ENCODE peak calls at places on chromosomes 13 and 19, in five cellular contexts. Y, D, I, H and J are unnamed samples.

GRCh38 chr19:11848594-11849263 is at the start of gene ZNF439:
- DNase-seq in I (peak; percentile 12), Y (peak; percentile 53), H (peak; percentile 87), D (peak; percentile 47), J (peak; percentile 12)

GRCh38 chr19:6465663-6466062 is 1.6 kb downstream of the CRB3 start:
- DNase-seq in Y (no peak), D (no peak), I (no peak), H (no peak), J (no peak)

GRCh38 chr19:3785464-3785937 is 680 bp downstream of the MATK start:
- DNase-seq in Y (no peak), H (no peak), D (no peak), I (no peak), J (no peak)

GRCh38 chr13:76885203-76886004 is 801 bp downstream of the KCTD12 start:
- DNase-seq in H (peak; percentile 57), I (peak; percentile 74), D (peak; percentile 81), Y (peak; percentile 82), J (peak; percentile 38)

GRCh38 chr19:33825556-33825955 is 28.9 kb downstream of the KCTD15 start:
- DNase-seq in Y (no peak), I (no peak), H (no peak), D (no peak), J (no peak)

GRCh38 chr19:29596885-29597525 is 9.1 kb upstream of the POP4 start:
- DNase-seq in Y (peak; percentile 54), D (peak; percentile 6), H (no peak), I (no peak), J (no peak)

GRCh38 chr13:89307278-89307677 is 1636.1 kb downstream of the SLITRK5 start:
- DNase-seq in D (no peak), I (no peak), Y (no peak), H (no peak), J (no peak)

GRCh38 chr13:67119481-67119883 is 110.7 kb downstream of the PCDH9 start:
- DNase-seq in H (no peak), I (peak; percentile 85), Y (peak; percentile 99), D (peak; percentile 92), J (no peak)

GRCh38 chr19:15479391-15480345 is at the start of gene PGLYRP2:
- DNase-seq in Y (no peak), I (no peak), D (no peak), H (no peak), J (no peak)

GRCh38 chr19:57212109-57212508 is 18.7 kb upstream of the AURKC start:
- DNase-seq in I (no peak), H (no peak), D (no peak), Y (peak; percentile 14), J (no peak)

GRCh38 chr19:3403489-3404323 is 37.3 kb downstream of the NFIC start:
- DNase-seq in I (peak; percentile 11), D (peak; percentile 97), Y (peak; percentile 92), H (no peak), J (no peak)

GRCh38 chr19:33193864-33194362 is at the start of gene LRP3:
- DNase-seq in I (no peak), Y (peak; percentile 2), H (no peak), D (no peak), J (peak; percentile 43)

GRCh38 chr19:38204728-38205127 is 19.3 kb downstream of the DPF1 start:
- DNase-seq in Y (no peak), H (no peak), D (no peak), I (no peak), J (no peak)

GRCh38 chr13:108963846-108964600 is 334.6 kb downstream of the MYO16 start:
- DNase-seq in H (no peak), Y (peak; percentile 73), D (peak; percentile 39), I (peak; percentile 90), J (no peak)

GRCh38 chr19:18063463-18063862 is 23.3 kb downstream of the IL12RB1 start:
- DNase-seq in H (no peak), I (peak; percentile 40), D (no peak), Y (peak; percentile 32), J (peak; percentile 23)

GRCh38 chr19:29860492-29860891 is 48.7 kb downstream of the CCNE1 start:
- DNase-seq in D (no peak), Y (no peak), H (no peak), I (no peak), J (no peak)

GRCh38 chr13:113535381-113535781 is 44.9 kb upstream of the DCUN1D2 start:
- DNase-seq in Y (no peak), D (no peak), H (no peak), I (no peak), J (no peak)

GRCh38 chr13:110581489-110582185 is 20.1 kb upstream of the RAB20 start:
- DNase-seq in Y (no peak), I (no peak), H (no peak), D (no peak), J (no peak)

GRCh38 chr19:35446194-35446593 is 1.9 kb upstream of the FFAR2 start:
- DNase-seq in D (no peak), I (no peak), H (no peak), Y (no peak), J (no peak)

GRCh38 chr19:37055330-37055729 is 22.9 kb upstream of the ZNF420 start:
- DNase-seq in H (no peak), D (no peak), Y (no peak), I (no peak), J (no peak)

GRCh38 chr19:28076628-28077027 is 1136.3 kb downstream of the UQCRFS1 start:
- DNase-seq in Y (no peak), I (no peak), H (no peak), D (no peak), J (no peak)

GRCh38 chr19:28074773-28075172 is 1138.2 kb downstream of the UQCRFS1 start:
- DNase-seq in I (no peak), Y (no peak), D (no peak), H (no peak), J (no peak)

GRCh38 chr19:28075229-28075628 is 1137.7 kb downstream of the UQCRFS1 start:
- DNase-seq in Y (no peak), I (no peak), D (no peak), H (no peak), J (no peak)
- TF ChIP-seq CTCF in Y (no peak), I (no peak), D (no peak), H (no peak), J (no peak)

GRCh38 chr19:23285948-23286347 is 35.8 kb upstream of the ZNF724 start:
- DNase-seq in D (no peak), H (no peak), Y (no peak), I (no peak), J (no peak)

GRCh38 chr19:23287620-23288019 is 37.4 kb upstream of the ZNF724 start:
- DNase-seq in Y (no peak), I (no peak), D (no peak), H (no peak), J (no peak)

GRCh38 chr19:23286477-23286876 is 36.3 kb upstream of the ZNF724 start:
- DNase-seq in D (no peak), Y (no peak), I (no peak), H (no peak), J (no peak)

GRCh38 chr19:23281663-23282276 is 31.6 kb upstream of the ZNF724 start:
- DNase-seq in Y (no peak), H (no peak), I (no peak), D (no peak), J (no peak)

DNA sequence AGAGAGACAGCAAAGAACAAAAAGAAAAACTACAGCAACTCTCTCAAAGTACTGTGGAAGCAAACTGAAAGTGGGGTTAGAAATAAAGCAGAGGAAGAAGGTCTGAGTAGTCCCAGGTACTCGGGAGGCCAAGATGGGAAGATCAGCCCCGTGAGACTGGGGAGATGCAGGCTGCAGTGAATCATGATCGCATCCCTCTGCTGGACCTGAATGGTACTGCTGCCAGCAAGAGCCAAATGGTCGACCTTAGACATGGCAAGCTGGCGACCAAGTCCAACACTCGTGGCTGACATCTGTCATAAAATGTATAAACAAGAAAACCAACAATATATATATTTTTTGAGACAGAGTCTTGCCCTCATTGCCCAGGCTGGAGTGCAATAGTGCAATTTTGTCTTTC is 33.7 kb upstream of the ZNF724 start:
- DNase-seq in I (no peak), Y (peak; percentile 67), H (peak; percentile 27), D (no peak), J (peak; percentile 19)
- TF ChIP-seq CTCF in I (peak; percentile 56), Y (peak; percentile 84), H (no peak), D (peak; percentile 45), J (peak; percentile 63)

GRCh38 chr19:40584007-40584406 is 7.3 kb downstream of the SHKBP1 start:
- DNase-seq in H (no peak), Y (peak; percentile 36), I (no peak), D (no peak), J (no peak)
- TF ChIP-seq CTCF in H (no peak), Y (peak; percentile 24), I (peak; percentile 37), D (peak; percentile 45), J (peak; percentile 45)

DNA sequence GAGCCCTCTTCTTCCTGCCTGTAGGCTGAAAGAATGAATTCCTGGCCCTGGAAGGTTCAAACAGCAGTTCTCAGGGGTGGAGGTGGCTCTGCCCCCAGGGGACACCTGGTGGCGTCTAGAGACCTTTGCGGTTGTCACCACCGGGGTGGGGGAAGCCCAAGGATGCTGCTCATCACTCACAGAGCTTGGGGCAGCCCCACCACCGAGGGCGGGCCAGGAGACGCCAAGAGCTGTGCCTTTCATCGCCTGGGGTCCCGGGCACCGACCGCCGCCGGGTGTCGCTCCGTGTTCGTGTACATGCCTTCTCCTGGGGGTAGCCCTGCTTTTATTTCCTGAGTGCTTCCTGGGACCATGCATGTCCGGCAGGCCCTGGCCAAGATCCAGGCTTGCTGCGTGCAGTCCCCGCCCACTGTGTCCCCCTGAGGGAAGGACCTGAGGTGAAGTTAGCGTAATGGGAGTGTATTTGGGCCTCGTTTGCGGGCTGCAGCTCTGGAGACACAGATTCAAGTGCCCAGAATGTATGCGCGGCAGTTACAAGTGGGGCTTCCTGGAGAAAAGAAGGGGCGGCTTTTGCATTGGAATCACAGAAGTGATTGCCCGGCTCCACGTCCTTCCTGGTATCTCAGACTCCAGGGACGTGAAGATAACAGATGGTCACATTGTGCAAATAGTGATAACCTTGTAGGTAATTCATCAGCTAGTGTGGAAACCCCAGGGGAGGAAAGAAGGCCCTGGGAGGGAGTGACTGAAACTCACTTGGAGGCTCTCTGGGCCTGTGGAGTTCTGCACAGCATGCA is 7.8 kb downstream of the DOT1L start:
- DNase-seq in Y (peak; percentile 49), I (no peak), D (no peak), H (peak; percentile 90), J (no peak)
- TF ChIP-seq CTCF in Y (peak; percentile 6), I (no peak), D (peak; percentile 15), H (no peak), J (peak; percentile 18)

GRCh38 chr13:38570706-38571105 is 116.2 kb upstream of the FREM2 start:
- DNase-seq in D (no peak), Y (no peak), H (no peak), I (peak; percentile 25), J (no peak)

GRCh38 chr13:38577048-38577447 is 109.8 kb upstream of the FREM2 start:
- DNase-seq in H (no peak), D (no peak), Y (no peak), I (no peak), J (no peak)

GRCh38 chr13:38575427-38575826 is 111.5 kb upstream of the FREM2 start:
- DNase-seq in Y (no peak), I (no peak), D (no peak), H (no peak), J (no peak)
- TF ChIP-seq CTCF in Y (no peak), I (no peak), D (no peak), H (no peak), J (no peak)

DNA sequence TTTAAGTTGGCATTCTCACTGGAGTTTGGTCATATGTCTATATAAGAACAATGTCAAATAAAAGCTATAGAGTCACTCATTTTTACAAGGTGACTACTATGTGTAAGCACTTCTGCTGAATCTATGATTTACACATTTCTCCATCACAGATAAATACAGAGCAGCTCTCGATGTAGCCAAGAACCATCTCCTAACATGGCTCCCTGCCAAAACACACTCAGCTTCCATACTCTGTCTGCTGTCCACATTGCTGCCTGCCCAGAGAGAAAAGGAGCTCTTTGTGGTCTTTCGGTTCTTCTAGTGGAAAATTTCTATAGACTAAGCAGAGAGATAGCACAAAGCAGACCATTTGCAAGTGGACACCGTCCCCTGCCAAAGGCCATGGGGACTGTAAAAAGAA is 190.9 kb upstream of the KLF12 start:
- DNase-seq in D (peak; percentile 85), I (peak; percentile 31), Y (peak; percentile 74), H (no peak), J (no peak)
- TF ChIP-seq CTCF in D (no peak), I (no peak), Y (no peak), H (no peak), J (no peak)